ENCODE peak calls at places on chromosome 3, in seven cellular contexts. One of them, this sample, is unnamed.

GRCh38 chr3:185959609-185960517 is 22.0 kb upstream of the TRA2B start:
- DNase-seq in CD8-positive, alpha-beta T cell: no peak
- DNase-seq in tibial artery: no peak
- DNase-seq in mesenchymal stem cell: peak; percentile 80
- DNase-seq in heart right ventricle: no peak
- DNase-seq in HCT116: no peak
- DNase-seq in pancreas: no peak
- DNase-seq in this sample: no peak

GRCh38 chr3:195566797-195567196 is 16.9 kb downstream of the APOD start:
- DNase-seq in HCT116: no peak
- DNase-seq in CD8-positive, alpha-beta T cell: no peak
- DNase-seq in pancreas: no peak
- DNase-seq in heart right ventricle: no peak
- DNase-seq in tibial artery: no peak
- DNase-seq in mesenchymal stem cell: no peak
- DNase-seq in this sample: no peak

GRCh38 chr3:194537732-194538247 is 51.0 kb upstream of the ATP13A3 start:
- DNase-seq in HCT116: no peak
- DNase-seq in pancreas: peak; percentile 43
- DNase-seq in tibial artery: peak; percentile 66
- DNase-seq in CD8-positive, alpha-beta T cell: no peak
- DNase-seq in mesenchymal stem cell: peak; percentile 76
- DNase-seq in heart right ventricle: no peak
- DNase-seq in this sample: no peak

GRCh38 chr3:196179380-196180308 is 31.6 kb downstream of the ZDHHC19 start:
- DNase-seq in tibial artery: no peak
- DNase-seq in mesenchymal stem cell: no peak
- DNase-seq in heart right ventricle: no peak
- DNase-seq in CD8-positive, alpha-beta T cell: peak; percentile 83
- DNase-seq in pancreas: no peak
- DNase-seq in HCT116: no peak
- DNase-seq in this sample: no peak

GRCh38 chr3:66425032-66425431 is 75.8 kb downstream of the LRIG1 start:
- DNase-seq in tibial artery: peak; percentile 79
- DNase-seq in heart right ventricle: peak; percentile 71
- DNase-seq in mesenchymal stem cell: no peak
- DNase-seq in pancreas: peak; percentile 77
- DNase-seq in CD8-positive, alpha-beta T cell: no peak
- DNase-seq in HCT116: no peak
- DNase-seq in this sample: no peak

GRCh38 chr3:23365066-23365465 is 161.9 kb downstream of the UBE2E2 start:
- DNase-seq in pancreas: no peak
- DNase-seq in heart right ventricle: no peak
- DNase-seq in CD8-positive, alpha-beta T cell: no peak
- DNase-seq in HCT116: no peak
- DNase-seq in mesenchymal stem cell: no peak
- DNase-seq in tibial artery: no peak
- DNase-seq in this sample: no peak

GRCh38 chr3:151707216-151707615 is 26.5 kb upstream of the AADACL2 start:
- DNase-seq in tibial artery: no peak
- DNase-seq in HCT116: no peak
- DNase-seq in heart right ventricle: no peak
- DNase-seq in pancreas: no peak
- DNase-seq in CD8-positive, alpha-beta T cell: no peak
- DNase-seq in mesenchymal stem cell: peak; percentile 33
- DNase-seq in this sample: no peak

GRCh38 chr3:50714953-50715352 is 40.2 kb downstream of the DOCK3 start:
- DNase-seq in HCT116: no peak
- DNase-seq in CD8-positive, alpha-beta T cell: no peak
- DNase-seq in pancreas: no peak
- DNase-seq in tibial artery: no peak
- DNase-seq in mesenchymal stem cell: no peak
- DNase-seq in heart right ventricle: no peak
- DNase-seq in this sample: no peak

GRCh38 chr3:189941679-189942078 is 179.0 kb downstream of the P3H2 start:
- DNase-seq in HCT116: no peak
- DNase-seq in pancreas: no peak
- DNase-seq in tibial artery: no peak
- DNase-seq in heart right ventricle: no peak
- DNase-seq in CD8-positive, alpha-beta T cell: no peak
- DNase-seq in mesenchymal stem cell: no peak
- DNase-seq in this sample: no peak

GRCh38 chr3:61809879-61810278 is 248.5 kb downstream of the PTPRG start:
- DNase-seq in mesenchymal stem cell: no peak
- DNase-seq in pancreas: no peak
- DNase-seq in heart right ventricle: peak; percentile 83
- DNase-seq in HCT116: no peak
- DNase-seq in tibial artery: peak; percentile 69
- DNase-seq in CD8-positive, alpha-beta T cell: no peak
- DNase-seq in this sample: no peak

GRCh38 chr3:126126292-126126691 is 42.4 kb upstream of the SLC41A3 start:
- DNase-seq in pancreas: peak; percentile 14
- DNase-seq in mesenchymal stem cell: no peak
- DNase-seq in heart right ventricle: peak; percentile 2
- DNase-seq in HCT116: no peak
- DNase-seq in tibial artery: no peak
- DNase-seq in CD8-positive, alpha-beta T cell: no peak
- DNase-seq in this sample: peak; percentile 2

GRCh38 chr3:35832140-35832571 is 192.8 kb downstream of the ARPP21 start:
- DNase-seq in CD8-positive, alpha-beta T cell: no peak
- DNase-seq in heart right ventricle: no peak
- DNase-seq in tibial artery: no peak
- DNase-seq in pancreas: no peak
- DNase-seq in mesenchymal stem cell: no peak
- DNase-seq in HCT116: no peak
- DNase-seq in this sample: no peak

GRCh38 chr3:69240651-69241578 is 118.5 kb upstream of the LMOD3 start:
- DNase-seq in HCT116: no peak
- DNase-seq in pancreas: no peak
- DNase-seq in mesenchymal stem cell: peak; percentile 39
- DNase-seq in CD8-positive, alpha-beta T cell: no peak
- DNase-seq in tibial artery: no peak
- DNase-seq in heart right ventricle: no peak
- DNase-seq in this sample: no peak

DNA sequence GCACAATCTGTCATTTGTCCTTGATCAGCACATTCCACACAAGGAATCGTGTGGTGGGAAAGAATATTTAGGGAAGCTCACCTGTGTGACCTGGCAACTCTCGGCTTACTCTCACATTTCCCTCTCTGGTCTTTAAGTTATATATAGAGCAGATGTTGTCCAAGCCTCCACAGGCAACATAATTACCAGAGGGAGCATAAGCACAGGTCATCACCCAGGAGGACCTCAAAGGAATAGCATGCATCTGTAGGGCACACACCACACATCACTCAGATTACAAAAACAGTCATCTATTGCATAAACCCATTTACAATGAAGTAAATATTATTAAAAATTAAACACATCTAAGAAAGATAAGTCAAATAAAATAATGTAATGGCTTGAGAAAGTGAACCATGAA is 36.5 kb downstream of the GNB4 start:
- DNase-seq in pancreas: no peak
- DNase-seq in heart right ventricle: no peak
- DNase-seq in mesenchymal stem cell: no peak
- DNase-seq in CD8-positive, alpha-beta T cell: no peak
- DNase-seq in tibial artery: no peak
- DNase-seq in HCT116: no peak
- DNase-seq in this sample: no peak
- H3K36me3 ChIP-seq in pancreas: no peaks in the 10 kb centered on the region
- H3K36me3 ChIP-seq in heart right ventricle: peaks cover 16% of the 10 kb centered on the region
- H3K36me3 ChIP-seq in mesenchymal stem cell: peaks cover 15% of the 10 kb centered on the region
- H3K36me3 ChIP-seq in CD8-positive, alpha-beta T cell: no peaks in the 10 kb centered on the region
- H3K36me3 ChIP-seq in tibial artery: no peaks in the 10 kb centered on the region
- H3K36me3 ChIP-seq in HCT116: no peaks in the 10 kb centered on the region
- H3K36me3 ChIP-seq in this sample: no peaks in the 10 kb centered on the region

GRCh38 chr3:170368921-170369320 is 11.4 kb downstream of the SKIL start:
- DNase-seq in pancreas: no peak
- DNase-seq in tibial artery: no peak
- DNase-seq in HCT116: no peak
- DNase-seq in heart right ventricle: no peak
- DNase-seq in mesenchymal stem cell: no peak
- DNase-seq in CD8-positive, alpha-beta T cell: no peak
- DNase-seq in this sample: no peak
- H3K36me3 ChIP-seq in pancreas: no peaks in the 10 kb centered on the region
- H3K36me3 ChIP-seq in tibial artery: no peaks in the 10 kb centered on the region
- H3K36me3 ChIP-seq in HCT116: no peaks in the 10 kb centered on the region
- H3K36me3 ChIP-seq in heart right ventricle: no peaks in the 10 kb centered on the region
- H3K36me3 ChIP-seq in mesenchymal stem cell: peaks cover 19% of the 10 kb centered on the region
- H3K36me3 ChIP-seq in CD8-positive, alpha-beta T cell: no peaks in the 10 kb centered on the region
- H3K36me3 ChIP-seq in this sample: peaks cover 54% of the 10 kb centered on the region

GRCh38 chr3:122875547-122876127 is 80.8 kb downstream of the SLC49A4 start:
- DNase-seq in CD8-positive, alpha-beta T cell: no peak
- DNase-seq in heart right ventricle: no peak
- DNase-seq in HCT116: no peak
- DNase-seq in pancreas: no peak
- DNase-seq in mesenchymal stem cell: no peak
- DNase-seq in tibial artery: no peak
- DNase-seq in this sample: no peak

GRCh38 chr3:122880624-122881023 is 85.8 kb downstream of the SLC49A4 start:
- DNase-seq in mesenchymal stem cell: no peak
- DNase-seq in HCT116: no peak
- DNase-seq in CD8-positive, alpha-beta T cell: no peak
- DNase-seq in pancreas: no peak
- DNase-seq in tibial artery: no peak
- DNase-seq in heart right ventricle: no peak
- DNase-seq in this sample: no peak

GRCh38 chr3:122880173-122880572 is 85.3 kb downstream of the SLC49A4 start:
- DNase-seq in mesenchymal stem cell: no peak
- DNase-seq in pancreas: no peak
- DNase-seq in heart right ventricle: no peak
- DNase-seq in tibial artery: no peak
- DNase-seq in HCT116: no peak
- DNase-seq in CD8-positive, alpha-beta T cell: no peak
- DNase-seq in this sample: no peak
- H3K36me3 ChIP-seq in mesenchymal stem cell: peaks cover 3% of the 10 kb centered on the region
- H3K36me3 ChIP-seq in pancreas: no peaks in the 10 kb centered on the region
- H3K36me3 ChIP-seq in heart right ventricle: peaks cover 10% of the 10 kb centered on the region
- H3K36me3 ChIP-seq in tibial artery: peaks cover 21% of the 10 kb centered on the region
- H3K36me3 ChIP-seq in HCT116: no peaks in the 10 kb centered on the region
- H3K36me3 ChIP-seq in CD8-positive, alpha-beta T cell: no peaks in the 10 kb centered on the region
- H3K36me3 ChIP-seq in this sample: no peaks in the 10 kb centered on the region

GRCh38 chr3:47008258-47008671 is 28.8 kb downstream of the NBEAL2 start:
- DNase-seq in pancreas: no peak
- DNase-seq in tibial artery: peak; percentile 64
- DNase-seq in mesenchymal stem cell: no peak
- DNase-seq in heart right ventricle: no peak
- DNase-seq in CD8-positive, alpha-beta T cell: no peak
- DNase-seq in HCT116: no peak
- DNase-seq in this sample: no peak

GRCh38 chr3:47007482-47008257 is 28.2 kb downstream of the NBEAL2 start:
- DNase-seq in heart right ventricle: no peak
- DNase-seq in CD8-positive, alpha-beta T cell: no peak
- DNase-seq in pancreas: peak; percentile 42
- DNase-seq in HCT116: no peak
- DNase-seq in mesenchymal stem cell: no peak
- DNase-seq in tibial artery: peak; percentile 61
- DNase-seq in this sample: no peak

GRCh38 chr3:47005212-47006144 is 26.0 kb downstream of the NBEAL2 start:
- DNase-seq in CD8-positive, alpha-beta T cell: no peak
- DNase-seq in heart right ventricle: no peak
- DNase-seq in tibial artery: peak; percentile 63
- DNase-seq in mesenchymal stem cell: no peak
- DNase-seq in HCT116: no peak
- DNase-seq in pancreas: peak; percentile 46
- DNase-seq in this sample: no peak

GRCh38 chr3:47006145-47006651 is 26.7 kb downstream of the NBEAL2 start:
- DNase-seq in tibial artery: no peak
- DNase-seq in heart right ventricle: no peak
- DNase-seq in CD8-positive, alpha-beta T cell: no peak
- DNase-seq in HCT116: no peak
- DNase-seq in pancreas: no peak
- DNase-seq in mesenchymal stem cell: no peak
- DNase-seq in this sample: no peak

GRCh38 chr3:47007001-47007400 is 27.5 kb downstream of the NBEAL2 start:
- DNase-seq in heart right ventricle: no peak
- DNase-seq in pancreas: no peak
- DNase-seq in tibial artery: peak; percentile 56
- DNase-seq in CD8-positive, alpha-beta T cell: no peak
- DNase-seq in mesenchymal stem cell: no peak
- DNase-seq in HCT116: no peak
- DNase-seq in this sample: no peak
- H3K36me3 ChIP-seq in heart right ventricle: peaks cover 4% of the 10 kb centered on the region
- H3K36me3 ChIP-seq in pancreas: no peaks in the 10 kb centered on the region
- H3K36me3 ChIP-seq in tibial artery: peaks cover 11% of the 10 kb centered on the region
- H3K36me3 ChIP-seq in CD8-positive, alpha-beta T cell: peaks cover 16% of the 10 kb centered on the region
- H3K36me3 ChIP-seq in mesenchymal stem cell: peaks cover 66% of the 10 kb centered on the region
- H3K36me3 ChIP-seq in HCT116: peaks cover 15% of the 10 kb centered on the region
- H3K36me3 ChIP-seq in this sample: peaks cover 37% of the 10 kb centered on the region

DNA sequence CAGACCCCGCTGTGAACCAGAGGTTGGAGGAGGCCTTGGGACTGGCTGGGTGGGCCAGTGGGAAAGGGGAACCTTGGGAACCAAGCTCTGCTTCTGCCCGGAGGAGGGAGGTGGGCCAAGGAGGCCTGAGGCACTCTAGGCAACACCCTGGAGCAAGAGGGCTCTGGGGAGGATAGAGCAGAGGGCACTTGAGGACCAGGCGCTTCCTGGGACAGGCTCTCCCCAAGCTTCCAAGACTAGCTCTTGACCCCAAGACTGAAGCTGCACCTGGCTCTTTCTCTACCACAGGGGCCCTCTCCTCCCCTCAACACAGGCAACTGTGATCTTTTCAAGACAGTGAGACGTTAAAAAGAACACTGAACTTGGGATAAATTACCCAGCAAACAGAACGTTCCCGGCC is 20.3 kb downstream of the TKT start:
- DNase-seq in pancreas: peak; percentile 14
- DNase-seq in tibial artery: no peak
- DNase-seq in CD8-positive, alpha-beta T cell: no peak
- DNase-seq in mesenchymal stem cell: no peak
- DNase-seq in HCT116: no peak
- DNase-seq in heart right ventricle: no peak
- DNase-seq in this sample: no peak
- H3K36me3 ChIP-seq in pancreas: peaks cover 3% of the 10 kb centered on the region
- H3K36me3 ChIP-seq in tibial artery: peaks cover 80% of the 10 kb centered on the region
- H3K36me3 ChIP-seq in CD8-positive, alpha-beta T cell: peaks cover 23% of the 10 kb centered on the region
- H3K36me3 ChIP-seq in mesenchymal stem cell: peaks cover 79% of the 10 kb centered on the region
- H3K36me3 ChIP-seq in HCT116: peaks cover 78% of the 10 kb centered on the region
- H3K36me3 ChIP-seq in heart right ventricle: peaks cover 56% of the 10 kb centered on the region
- H3K36me3 ChIP-seq in this sample: peaks cover 94% of the 10 kb centered on the region

This sample was measured in WERI-Rb-1.